ENCODE peak calls at places on chromosomes 12 and 14, in eight cellular contexts. One of them, this sample, is unnamed.

GRCh38 chr12:128567730-128568129 is 256.0 kb downstream of the SLC15A4 start:
- DNase-seq in stimulated activated CD4-positive, alpha-beta T cell treated with anti-CD3 and anti-CD28 coated beads, Interleukin-1b, Interleukin-23, amount 100 ng/mL, for 24 hours: no peak
- DNase-seq in NCI-H446 treated with DMSO at 0.1 percent for 48 hours: no peak
- DNase-seq in NCI-H748 treated with DMSO at 0.1 percent for 48 hours: no peak
- DNase-seq in NCI-H69: no peak
- DNase-seq in HTR-8/SVneo: no peak
- DNase-seq in IMR-90: no peak
- DNase-seq in NCI-H774: no peak
- DNase-seq in this sample: no peak

GRCh38 chr12:127761880-127762279 is 505.1 kb upstream of the TMEM132C start:
- DNase-seq in NCI-H748 treated with DMSO at 0.1 percent for 48 hours: no peak
- DNase-seq in NCI-H774: no peak
- DNase-seq in HTR-8/SVneo: no peak
- DNase-seq in IMR-90: no peak
- DNase-seq in NCI-H69: no peak
- DNase-seq in stimulated activated CD4-positive, alpha-beta T cell treated with anti-CD3 and anti-CD28 coated beads, Interleukin-1b, Interleukin-23, amount 100 ng/mL, for 24 hours: no peak
- DNase-seq in NCI-H446 treated with DMSO at 0.1 percent for 48 hours: no peak
- DNase-seq in this sample: no peak

GRCh38 chr12:40104461-40105264 is 1.2 kb downstream of the SLC2A13 start:
- DNase-seq in NCI-H69: peak; percentile 49
- DNase-seq in IMR-90: peak; percentile 2
- DNase-seq in HTR-8/SVneo: no peak
- DNase-seq in stimulated activated CD4-positive, alpha-beta T cell treated with anti-CD3 and anti-CD28 coated beads, Interleukin-1b, Interleukin-23, amount 100 ng/mL, for 24 hours: no peak
- DNase-seq in NCI-H748 treated with DMSO at 0.1 percent for 48 hours: no peak
- DNase-seq in NCI-H446 treated with DMSO at 0.1 percent for 48 hours: no peak
- DNase-seq in NCI-H774: no peak
- DNase-seq in this sample: no peak

GRCh38 chr14:77616133-77616453 is 344 bp downstream of the SPTLC2 start:
- DNase-seq in HTR-8/SVneo: no peak
- DNase-seq in IMR-90: no peak
- DNase-seq in NCI-H69: no peak
- DNase-seq in NCI-H446 treated with DMSO at 0.1 percent for 48 hours: no peak
- DNase-seq in NCI-H748 treated with DMSO at 0.1 percent for 48 hours: no peak
- DNase-seq in stimulated activated CD4-positive, alpha-beta T cell treated with anti-CD3 and anti-CD28 coated beads, Interleukin-1b, Interleukin-23, amount 100 ng/mL, for 24 hours: no peak
- DNase-seq in NCI-H774: no peak
- DNase-seq in this sample: no peak

GRCh38 chr12:113298861-113299545 is 35.9 kb downstream of the SLC8B1 start:
- DNase-seq in NCI-H748 treated with DMSO at 0.1 percent for 48 hours: no peak
- DNase-seq in NCI-H69: peak; percentile 35
- DNase-seq in HTR-8/SVneo: no peak
- DNase-seq in NCI-H774: no peak
- DNase-seq in NCI-H446 treated with DMSO at 0.1 percent for 48 hours: peak; percentile 98
- DNase-seq in IMR-90: no peak
- DNase-seq in stimulated activated CD4-positive, alpha-beta T cell treated with anti-CD3 and anti-CD28 coated beads, Interleukin-1b, Interleukin-23, amount 100 ng/mL, for 24 hours: no peak
- DNase-seq in this sample: no peak

GRCh38 chr14:69242311-69243224 is 17.4 kb upstream of the GALNT16 start:
- DNase-seq in stimulated activated CD4-positive, alpha-beta T cell treated with anti-CD3 and anti-CD28 coated beads, Interleukin-1b, Interleukin-23, amount 100 ng/mL, for 24 hours: peak; percentile 15
- DNase-seq in NCI-H774: no peak
- DNase-seq in NCI-H748 treated with DMSO at 0.1 percent for 48 hours: peak; percentile 19
- DNase-seq in IMR-90: peak; percentile 74
- DNase-seq in NCI-H69: peak; percentile 67
- DNase-seq in HTR-8/SVneo: peak; percentile 93
- DNase-seq in NCI-H446 treated with DMSO at 0.1 percent for 48 hours: peak; percentile 48
- DNase-seq in this sample: no peak

GRCh38 chr12:13205809-13206559 is 9.5 kb downstream of the EMP1 start:
- DNase-seq in NCI-H446 treated with DMSO at 0.1 percent for 48 hours: no peak
- DNase-seq in NCI-H774: no peak
- DNase-seq in stimulated activated CD4-positive, alpha-beta T cell treated with anti-CD3 and anti-CD28 coated beads, Interleukin-1b, Interleukin-23, amount 100 ng/mL, for 24 hours: no peak
- DNase-seq in NCI-H748 treated with DMSO at 0.1 percent for 48 hours: no peak
- DNase-seq in NCI-H69: peak; percentile 1
- DNase-seq in HTR-8/SVneo: peak; percentile 67
- DNase-seq in IMR-90: peak; percentile 99
- DNase-seq in this sample: no peak

GRCh38 chr14:53432378-53432802 is 279.3 kb upstream of the DDHD1 start:
- DNase-seq in NCI-H774: no peak
- DNase-seq in NCI-H748 treated with DMSO at 0.1 percent for 48 hours: no peak
- DNase-seq in IMR-90: peak; percentile 60
- DNase-seq in stimulated activated CD4-positive, alpha-beta T cell treated with anti-CD3 and anti-CD28 coated beads, Interleukin-1b, Interleukin-23, amount 100 ng/mL, for 24 hours: no peak
- DNase-seq in NCI-H446 treated with DMSO at 0.1 percent for 48 hours: peak; percentile 38
- DNase-seq in NCI-H69: peak; percentile 58
- DNase-seq in HTR-8/SVneo: peak; percentile 71
- DNase-seq in this sample: no peak

GRCh38 chr12:88391556-88391955 is 188.7 kb downstream of the KITLG start:
- DNase-seq in NCI-H774: no peak
- DNase-seq in HTR-8/SVneo: peak; percentile 62
- DNase-seq in NCI-H69: no peak
- DNase-seq in NCI-H446 treated with DMSO at 0.1 percent for 48 hours: no peak
- DNase-seq in stimulated activated CD4-positive, alpha-beta T cell treated with anti-CD3 and anti-CD28 coated beads, Interleukin-1b, Interleukin-23, amount 100 ng/mL, for 24 hours: no peak
- DNase-seq in NCI-H748 treated with DMSO at 0.1 percent for 48 hours: no peak
- DNase-seq in IMR-90: peak; percentile 88
- DNase-seq in this sample: no peak

GRCh38 chr12:131596115-131596514 is 114.8 kb upstream of the SFSWAP start:
- DNase-seq in IMR-90: no peak
- DNase-seq in HTR-8/SVneo: no peak
- DNase-seq in NCI-H748 treated with DMSO at 0.1 percent for 48 hours: no peak
- DNase-seq in NCI-H774: no peak
- DNase-seq in NCI-H69: no peak
- DNase-seq in NCI-H446 treated with DMSO at 0.1 percent for 48 hours: no peak
- DNase-seq in stimulated activated CD4-positive, alpha-beta T cell treated with anti-CD3 and anti-CD28 coated beads, Interleukin-1b, Interleukin-23, amount 100 ng/mL, for 24 hours: no peak
- DNase-seq in this sample: no peak

GRCh38 chr12:122917508-122918227 is 21.7 kb upstream of the VPS37B start:
- DNase-seq in NCI-H774: no peak
- DNase-seq in NCI-H748 treated with DMSO at 0.1 percent for 48 hours: no peak
- DNase-seq in HTR-8/SVneo: peak; percentile 53
- DNase-seq in IMR-90: peak; percentile 73
- DNase-seq in NCI-H69: no peak
- DNase-seq in stimulated activated CD4-positive, alpha-beta T cell treated with anti-CD3 and anti-CD28 coated beads, Interleukin-1b, Interleukin-23, amount 100 ng/mL, for 24 hours: no peak
- DNase-seq in NCI-H446 treated with DMSO at 0.1 percent for 48 hours: no peak
- DNase-seq in this sample: no peak

GRCh38 chr14:88229428-88229827 is 93.6 kb downstream of the KCNK10 start:
- DNase-seq in IMR-90: no peak
- DNase-seq in NCI-H446 treated with DMSO at 0.1 percent for 48 hours: no peak
- DNase-seq in NCI-H748 treated with DMSO at 0.1 percent for 48 hours: no peak
- DNase-seq in stimulated activated CD4-positive, alpha-beta T cell treated with anti-CD3 and anti-CD28 coated beads, Interleukin-1b, Interleukin-23, amount 100 ng/mL, for 24 hours: no peak
- DNase-seq in NCI-H774: no peak
- DNase-seq in NCI-H69: no peak
- DNase-seq in HTR-8/SVneo: no peak
- DNase-seq in this sample: no peak

GRCh38 chr12:56014205-56014604 is 6.6 kb upstream of the IKZF4 start:
- DNase-seq in HTR-8/SVneo: no peak
- DNase-seq in IMR-90: no peak
- DNase-seq in NCI-H69: peak; percentile 15
- DNase-seq in NCI-H774: peak; percentile 39
- DNase-seq in stimulated activated CD4-positive, alpha-beta T cell treated with anti-CD3 and anti-CD28 coated beads, Interleukin-1b, Interleukin-23, amount 100 ng/mL, for 24 hours: no peak
- DNase-seq in NCI-H748 treated with DMSO at 0.1 percent for 48 hours: no peak
- DNase-seq in NCI-H446 treated with DMSO at 0.1 percent for 48 hours: no peak
- DNase-seq in this sample: no peak

GRCh38 chr12:124939428-124940142 is 25.1 kb upstream of the UBC start:
- DNase-seq in NCI-H748 treated with DMSO at 0.1 percent for 48 hours: no peak
- DNase-seq in IMR-90: peak; percentile 98
- DNase-seq in HTR-8/SVneo: peak; percentile 72
- DNase-seq in NCI-H69: no peak
- DNase-seq in NCI-H774: no peak
- DNase-seq in stimulated activated CD4-positive, alpha-beta T cell treated with anti-CD3 and anti-CD28 coated beads, Interleukin-1b, Interleukin-23, amount 100 ng/mL, for 24 hours: peak; percentile 91
- DNase-seq in NCI-H446 treated with DMSO at 0.1 percent for 48 hours: no peak
- DNase-seq in this sample: no peak

GRCh38 chr12:120879102-120879501 is 25.1 kb downstream of the SPPL3 start:
- DNase-seq in NCI-H69: no peak
- DNase-seq in stimulated activated CD4-positive, alpha-beta T cell treated with anti-CD3 and anti-CD28 coated beads, Interleukin-1b, Interleukin-23, amount 100 ng/mL, for 24 hours: no peak
- DNase-seq in NCI-H748 treated with DMSO at 0.1 percent for 48 hours: no peak
- DNase-seq in NCI-H774: no peak
- DNase-seq in IMR-90: no peak
- DNase-seq in NCI-H446 treated with DMSO at 0.1 percent for 48 hours: no peak
- DNase-seq in HTR-8/SVneo: no peak
- DNase-seq in this sample: no peak

GRCh38 chr12:84738481-84738972 is 174.1 kb downstream of the SLC6A15 start:
- DNase-seq in NCI-H774: no peak
- DNase-seq in NCI-H748 treated with DMSO at 0.1 percent for 48 hours: no peak
- DNase-seq in NCI-H69: peak; percentile 46
- DNase-seq in stimulated activated CD4-positive, alpha-beta T cell treated with anti-CD3 and anti-CD28 coated beads, Interleukin-1b, Interleukin-23, amount 100 ng/mL, for 24 hours: no peak
- DNase-seq in IMR-90: peak; percentile 43
- DNase-seq in NCI-H446 treated with DMSO at 0.1 percent for 48 hours: peak; percentile 29
- DNase-seq in HTR-8/SVneo: no peak
- DNase-seq in this sample: no peak

GRCh38 chr12:128069359-128069997 is 197.5 kb upstream of the TMEM132C start:
- DNase-seq in NCI-H69: peak; percentile 58
- DNase-seq in stimulated activated CD4-positive, alpha-beta T cell treated with anti-CD3 and anti-CD28 coated beads, Interleukin-1b, Interleukin-23, amount 100 ng/mL, for 24 hours: no peak
- DNase-seq in IMR-90: peak; percentile 33
- DNase-seq in NCI-H446 treated with DMSO at 0.1 percent for 48 hours: no peak
- DNase-seq in NCI-H774: peak; percentile 55
- DNase-seq in HTR-8/SVneo: peak; percentile 42
- DNase-seq in NCI-H748 treated with DMSO at 0.1 percent for 48 hours: peak; percentile 62
- DNase-seq in this sample: peak; percentile 43

GRCh38 chr14:46580941-46581671 is 70.5 kb downstream of the RPL10L start:
- DNase-seq in IMR-90: no peak
- DNase-seq in NCI-H774: no peak
- DNase-seq in HTR-8/SVneo: peak; percentile 2
- DNase-seq in stimulated activated CD4-positive, alpha-beta T cell treated with anti-CD3 and anti-CD28 coated beads, Interleukin-1b, Interleukin-23, amount 100 ng/mL, for 24 hours: no peak
- DNase-seq in NCI-H446 treated with DMSO at 0.1 percent for 48 hours: peak; percentile 40
- DNase-seq in NCI-H69: peak; percentile 65
- DNase-seq in NCI-H748 treated with DMSO at 0.1 percent for 48 hours: no peak
- DNase-seq in this sample: no peak

GRCh38 chr12:15700595-15700994 is 88.6 kb downstream of the EPS8 start:
- DNase-seq in HTR-8/SVneo: peak; percentile 25
- DNase-seq in NCI-H69: no peak
- DNase-seq in NCI-H774: no peak
- DNase-seq in IMR-90: peak; percentile 95
- DNase-seq in NCI-H748 treated with DMSO at 0.1 percent for 48 hours: no peak
- DNase-seq in NCI-H446 treated with DMSO at 0.1 percent for 48 hours: no peak
- DNase-seq in stimulated activated CD4-positive, alpha-beta T cell treated with anti-CD3 and anti-CD28 coated beads, Interleukin-1b, Interleukin-23, amount 100 ng/mL, for 24 hours: no peak
- DNase-seq in this sample: no peak

GRCh38 chr12:24739094-24739779 is 209.7 kb downstream of the BCAT1 start:
- DNase-seq in stimulated activated CD4-positive, alpha-beta T cell treated with anti-CD3 and anti-CD28 coated beads, Interleukin-1b, Interleukin-23, amount 100 ng/mL, for 24 hours: no peak
- DNase-seq in NCI-H748 treated with DMSO at 0.1 percent for 48 hours: no peak
- DNase-seq in NCI-H774: no peak
- DNase-seq in NCI-H69: no peak
- DNase-seq in NCI-H446 treated with DMSO at 0.1 percent for 48 hours: no peak
- DNase-seq in HTR-8/SVneo: no peak
- DNase-seq in IMR-90: no peak
- DNase-seq in this sample: no peak

GRCh38 chr14:76465651-76466050 is 89.7 kb downstream of the ESRRB start:
- DNase-seq in stimulated activated CD4-positive, alpha-beta T cell treated with anti-CD3 and anti-CD28 coated beads, Interleukin-1b, Interleukin-23, amount 100 ng/mL, for 24 hours: no peak
- DNase-seq in NCI-H69: no peak
- DNase-seq in IMR-90: no peak
- DNase-seq in NCI-H446 treated with DMSO at 0.1 percent for 48 hours: no peak
- DNase-seq in HTR-8/SVneo: no peak
- DNase-seq in NCI-H774: no peak
- DNase-seq in NCI-H748 treated with DMSO at 0.1 percent for 48 hours: no peak
- DNase-seq in this sample: no peak